ENCODE peak calls at places on chromosomes 3 and 15, in seven cellular contexts. G is GM06990, O is psoas muscle, P is naive B cell, F is WTC11, E is left cardiac atrium, R is M059J. S is an unnamed sample.

GRCh38 chr15:58203537-58203936 is 65.4 kb downstream of the AQP9 start:
- DNase-seq in G (no peak), O (no peak), P (no peak), F (no peak), E (no peak), R (peak; percentile 26), S (no peak)

GRCh38 chr3:196122021-196122687 is 40.3 kb upstream of the TFRC start:
- DNase-seq in G (no peak), O (no peak), P (no peak), F (no peak), E (no peak), R (no peak), S (no peak)

GRCh38 chr15:85702321-85703230 is 92.1 kb downstream of the KLHL25 start:
- DNase-seq in G (no peak), O (no peak), P (no peak), F (no peak), E (no peak), R (no peak), S (no peak)

GRCh38 chr3:40845916-40846315 is 321.2 kb downstream of the ZNF621 start:
- DNase-seq in G (no peak), O (no peak), P (no peak), F (no peak), E (no peak), R (no peak), S (no peak)

GRCh38 chr3:52004158-52004787 is 8.6 kb upstream of the RPL29 start:
- DNase-seq in G (no peak), O (peak; percentile 51), P (no peak), F (peak; percentile 76), E (peak; percentile 69), R (no peak), S (peak; percentile 76)

GRCh38 chr3:171654809-171655208 is 155.5 kb downstream of the PLD1 start:
- DNase-seq in G (no peak), O (peak; percentile 68), P (no peak), F (no peak), E (peak; percentile 72), R (peak; percentile 76), S (no peak)

GRCh38 chr15:67406257-67406861 is 114.6 kb upstream of the C15orf61 start:
- DNase-seq in G (no peak), O (no peak), P (no peak), F (no peak), E (no peak), R (peak; percentile 40), S (no peak)

GRCh38 chr15:100771745-100772144 is 107.9 kb upstream of the ALDH1A3 start:
- DNase-seq in G (no peak), O (no peak), P (no peak), F (peak; percentile 5), E (no peak), R (peak; percentile 29), S (no peak)

GRCh38 chr3:184239710-184240109 is 9.1 kb downstream of the ALG3 start:
- DNase-seq in G (no peak), O (no peak), P (no peak), F (no peak), E (no peak), R (no peak), S (no peak)

GRCh38 chr3:149968216-149968615 is 2.5 kb downstream of the PFN2 start:
- DNase-seq in G (no peak), O (no peak), P (no peak), F (no peak), E (no peak), R (peak; percentile 85), S (no peak)

GRCh38 chr3:161295325-161295724 is 74.2 kb downstream of the NMD3 start:
- DNase-seq in G (no peak), O (no peak), P (no peak), F (no peak), E (no peak), R (peak; percentile 63), S (no peak)

GRCh38 chr3:45807645-45808540 is 11.6 kb upstream of the SLC6A20 start:
- DNase-seq in G (no peak), O (no peak), P (no peak), F (no peak), E (no peak), R (no peak), S (no peak)

GRCh38 chr3:126834596-126835471 is 130.8 kb downstream of the CHCHD6 start:
- DNase-seq in G (no peak), O (no peak), P (no peak), F (no peak), E (no peak), R (peak; percentile 77), S (no peak)

GRCh38 chr3:172673210-172673679 is 37.6 kb downstream of the NCEH1 start:
- DNase-seq in G (no peak), O (peak; percentile 62), P (no peak), F (peak; percentile 83), E (peak; percentile 54), R (peak; percentile 81), S (peak; percentile 52)

GRCh38 chr3:50627407-50628051 is 10.6 kb downstream of the MAPKAPK3 start:
- DNase-seq in G (no peak), O (peak; percentile 83), P (no peak), F (peak; percentile 66), E (peak; percentile 73), R (peak; percentile 95), S (no peak)

GRCh38 chr3:11290743-11291680 is 18.8 kb downstream of the ATG7 start:
- DNase-seq in G (peak; percentile 17), O (no peak), P (peak; percentile 24), F (no peak), E (no peak), R (peak; percentile 78), S (no peak)

GRCh38 chr3:4503050-4503449 is 9.9 kb downstream of the ITPR1 start:
- DNase-seq in G (peak; percentile 33), O (no peak), P (peak; percentile 82), F (no peak), E (no peak), R (no peak), S (no peak)

GRCh38 chr3:190877925-190878324 is 15.4 kb upstream of the GMNC start:
- DNase-seq in G (peak; percentile 11), O (no peak), P (no peak), F (peak; percentile 55), E (no peak), R (no peak), S (no peak)

GRCh38 chr15:38496151-38496550 is 42.2 kb downstream of the FAM98B start:
- DNase-seq in G (no peak), O (no peak), P (no peak), F (no peak), E (no peak), R (no peak), S (no peak)

GRCh38 chr15:100627789-100628395 is 25.5 kb downstream of the ASB7 start:
- DNase-seq in G (peak; percentile 38), O (peak; percentile 20), P (peak; percentile 57), F (peak; percentile 66), E (peak; percentile 39), R (peak; percentile 64), S (peak; percentile 65)

GRCh38 chr3:184756151-184756681 is 44.4 kb upstream of the MAGEF1 start:
- DNase-seq in G (no peak), O (no peak), P (peak; percentile 35), F (peak; percentile 40), E (no peak), R (no peak), S (no peak)

GRCh38 chr3:3080309-3080708 is 29.9 kb downstream of the IL5RA start:
- DNase-seq in G (no peak), O (no peak), P (no peak), F (no peak), E (no peak), R (no peak), S (no peak)

GRCh38 chr3:35739964-35740527 is 100.7 kb downstream of the ARPP21 start:
- DNase-seq in G (no peak), O (no peak), P (no peak), F (no peak), E (no peak), R (no peak), S (no peak)

S was measured in nephron progenitor cell.